ENCODE peak calls at places on chromosomes 12 and 14, in four cellular contexts. J is CD4-positive, CD25-positive, alpha-beta regulatory T cell; G is AG04450; H is Panc1. C is an unnamed sample. For H3K9me3, the result is how much of the 10 kb centered on the place peaks cover.

GRCh38 chr14:85529803-85530574 is at the start of gene FLRT2:
- DNase-seq in J (no peak), H (no peak), G (no peak), C (no peak)

GRCh38 chr14:65478596-65478995 is 66.1 kb downstream of the FUT8 start:
- DNase-seq in J (peak), G (no peak), H (no peak), C (no peak)

GRCh38 chr14:30355431-30355913 is 203.5 kb upstream of the G2E3 start:
- DNase-seq in J (peak), H (no peak), G (no peak), C (no peak)

GRCh38 chr14:91273885-91274273 is 29.4 kb upstream of the GPR68 start:
- DNase-seq in J (no peak), H (no peak), G (no peak), C (no peak)

GRCh38 chr12:122423258-122424165 is 1.0 kb upstream of the CLIP1 start:
- DNase-seq in H (no peak), G (no peak), J (peak), C (no peak)

GRCh38 chr12:89433634-89434033 is 81.3 kb upstream of the DUSP6 start:
- DNase-seq in G (no peak), J (no peak), H (no peak), C (no peak)

GRCh38 chr14:55840821-55841220 is 260.8 kb downstream of the KTN1 start:
- DNase-seq in G (no peak), H (no peak), J (no peak), C (no peak)

GRCh38 chr12:120075034-120075616 is 41.4 kb downstream of the RAB35 start:
- DNase-seq in G (no peak), H (no peak), J (peak), C (no peak)

GRCh38 chr12:67025543-67026114 is 243.5 kb upstream of the CAND1 start:
- DNase-seq in G (no peak), J (peak), H (peak), C (no peak)

GRCh38 chr14:90409209-90409730 is 12.4 kb downstream of the CALM1 start:
- DNase-seq in J (no peak), H (no peak), G (peak), C (no peak)

GRCh38 chr12:11884661-11885060 is 186.1 kb upstream of the BCL2L14 start:
- DNase-seq in J (no peak), G (no peak), H (no peak), C (no peak)

DNA sequence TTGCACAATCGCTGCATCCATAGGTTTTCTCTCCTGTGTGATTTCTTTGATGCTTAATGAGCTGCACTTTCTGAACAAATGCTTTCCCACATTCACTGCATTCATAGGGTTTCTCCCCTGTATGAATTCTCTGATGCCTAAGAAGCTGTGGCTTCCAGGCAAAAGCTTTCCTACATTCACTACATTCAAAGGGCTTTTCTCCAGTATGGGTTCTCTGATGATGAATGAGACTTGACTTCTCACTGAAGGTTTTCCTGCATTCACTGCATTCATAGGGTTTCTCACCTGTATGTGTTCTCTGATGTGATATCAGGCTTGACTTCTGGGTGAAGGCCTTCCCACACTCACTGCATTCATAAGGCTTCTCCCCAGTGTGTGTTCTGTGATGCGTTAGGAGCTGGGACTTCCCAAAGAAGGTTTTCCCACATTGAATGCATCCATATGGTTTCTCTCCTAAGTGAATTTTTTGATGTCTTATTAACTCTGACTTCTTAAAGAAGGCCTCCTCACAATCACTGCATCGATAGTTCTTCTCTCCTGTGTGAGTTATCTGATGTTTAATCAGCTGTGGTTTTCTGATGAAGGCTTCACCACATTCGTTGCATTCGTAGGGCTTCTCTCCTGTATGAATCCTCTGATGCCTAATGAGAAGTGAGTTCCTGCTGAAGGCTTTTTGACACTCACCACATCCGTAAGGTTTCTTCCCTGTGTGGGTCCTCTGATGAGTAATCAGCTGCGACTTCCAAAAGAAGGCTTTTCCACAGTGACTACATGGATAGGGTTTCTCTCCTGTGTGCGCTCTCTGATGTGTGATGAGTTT is 30.3 kb downstream of the ZNF605 start:
- DNase-seq in H (no peak), G (no peak), J (no peak), C (no peak)
- H3K9me3 ChIP-seq in H (half or more), G (half or more), J (half or more), C (half or more)

GRCh38 chr14:77186911-77187648 is 5.5 kb downstream of the TMEM63C start:
- DNase-seq in G (no peak), J (no peak), H (no peak), C (no peak)

GRCh38 chr14:77185093-77185465 is 3.5 kb downstream of the TMEM63C start:
- DNase-seq in G (no peak), J (no peak), H (no peak), C (no peak)

GRCh38 chr14:77187649-77188012 is 6.0 kb downstream of the TMEM63C start:
- DNase-seq in G (no peak), H (no peak), J (no peak), C (no peak)

GRCh38 chr14:77190977-77191376 is 9.4 kb downstream of the TMEM63C start:
- DNase-seq in J (no peak), H (no peak), G (no peak), C (no peak)

DNA sequence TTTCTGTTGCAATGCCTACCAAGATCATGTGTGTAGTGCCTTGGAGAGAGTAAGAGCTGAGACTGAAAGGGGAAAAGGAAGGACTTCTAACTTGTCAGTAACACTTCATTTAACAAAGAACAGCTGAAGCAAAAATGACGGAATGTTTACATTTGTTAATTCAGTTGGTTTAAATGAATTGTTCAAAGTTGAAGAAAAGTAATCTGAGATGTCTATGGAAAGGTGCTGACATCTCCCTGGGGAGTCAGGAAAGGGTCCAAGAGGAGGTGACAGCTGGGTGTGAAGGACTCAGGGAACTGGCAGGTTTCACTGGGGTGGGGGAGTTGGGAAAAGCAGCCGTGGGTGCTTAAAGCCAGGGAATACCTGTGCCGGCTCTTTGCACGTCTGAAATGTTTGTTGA is 7.9 kb downstream of the TMEM63C start:
- DNase-seq in J (no peak), H (no peak), G (no peak), C (no peak)
- H3K9me3 ChIP-seq in J (under half), H (under half), G (under half), C (under half)

GRCh38 chr14:106578479-106578878 is 1052.1 kb downstream of the TMEM121 start:
- DNase-seq in H (no peak), G (no peak), J (no peak), C (no peak)
- H3K9me3 ChIP-seq in H (under half), G (under half), J (under half), C (under half)

DNA sequence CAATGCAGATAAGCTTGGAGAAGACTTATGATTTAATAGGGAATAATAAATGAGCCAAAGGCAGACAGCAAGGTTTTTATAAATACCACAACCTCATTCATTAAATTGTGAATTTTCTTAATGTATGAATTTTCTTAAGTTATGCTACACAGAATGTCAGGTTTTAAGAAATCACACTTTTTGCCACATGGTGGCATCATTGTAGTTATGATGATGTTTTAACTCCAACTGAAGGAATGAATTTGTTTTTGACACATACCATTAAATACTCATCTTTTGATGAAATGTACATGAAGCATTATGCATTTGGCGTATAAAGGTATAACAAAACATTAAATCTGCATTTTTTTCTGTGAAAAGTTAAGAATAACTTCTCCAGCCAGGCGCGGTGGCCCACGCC is 524.1 kb upstream of the FBXO33 start:
- DNase-seq in G (no peak), H (no peak), J (no peak), C (no peak)
- H3K9me3 ChIP-seq in G (under half), H (under half), J (under half), C (under half)

DNA sequence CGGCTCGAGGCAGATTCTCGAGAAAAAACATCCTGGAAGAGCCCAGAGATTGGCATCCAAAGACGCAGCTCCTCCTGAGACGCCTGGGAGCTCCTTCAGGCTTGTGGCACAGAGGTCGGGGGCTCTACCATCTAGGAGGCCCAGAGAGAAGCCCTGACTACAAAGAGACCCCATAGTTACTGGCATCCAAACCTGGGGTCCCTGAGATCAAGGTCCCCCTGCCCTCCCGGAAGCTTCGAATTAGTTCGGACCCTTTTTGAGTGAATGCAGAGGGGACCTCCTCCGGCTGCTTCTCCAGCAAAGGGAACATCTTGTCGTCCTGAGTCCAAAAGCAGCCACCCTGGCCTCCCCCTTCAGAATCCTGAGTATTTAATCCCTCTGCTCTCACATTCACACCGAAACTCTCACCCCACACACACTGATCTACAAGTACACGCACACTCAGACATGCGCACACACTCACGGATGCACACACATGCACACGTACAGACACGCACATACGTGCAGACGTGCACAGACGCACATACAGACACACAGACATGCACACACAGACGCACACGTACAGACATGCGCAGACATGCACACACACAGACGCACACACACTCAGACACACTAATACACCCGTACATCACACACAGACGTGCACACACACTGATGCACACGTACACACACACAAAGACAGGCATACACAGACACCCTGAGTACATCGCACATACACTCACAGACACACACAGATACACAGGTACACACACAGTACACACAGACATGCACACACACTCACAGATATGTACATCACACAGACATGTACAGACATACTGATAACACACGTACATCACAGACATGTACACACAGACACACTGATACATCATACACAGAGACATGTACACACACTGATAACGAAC is 5.9 kb downstream of the ZNF605 start:
- DNase-seq in G (no peak), H (no peak), J (no peak), C (no peak)
- H3K9me3 ChIP-seq in G (half or more), H (half or more), J (half or more), C (under half)

GRCh38 chr14:106691601-106692291 is 1165.4 kb downstream of the TMEM121 start:
- DNase-seq in G (no peak), J (peak), H (peak), C (peak)

GRCh38 chr14:106681161-106681955 is 1155.0 kb downstream of the TMEM121 start:
- DNase-seq in G (no peak), J (no peak), H (no peak), C (no peak)

GRCh38 chr14:106690333-106690891 is 1164.0 kb downstream of the TMEM121 start:
- DNase-seq in G (no peak), J (no peak), H (no peak), C (no peak)

DNA sequence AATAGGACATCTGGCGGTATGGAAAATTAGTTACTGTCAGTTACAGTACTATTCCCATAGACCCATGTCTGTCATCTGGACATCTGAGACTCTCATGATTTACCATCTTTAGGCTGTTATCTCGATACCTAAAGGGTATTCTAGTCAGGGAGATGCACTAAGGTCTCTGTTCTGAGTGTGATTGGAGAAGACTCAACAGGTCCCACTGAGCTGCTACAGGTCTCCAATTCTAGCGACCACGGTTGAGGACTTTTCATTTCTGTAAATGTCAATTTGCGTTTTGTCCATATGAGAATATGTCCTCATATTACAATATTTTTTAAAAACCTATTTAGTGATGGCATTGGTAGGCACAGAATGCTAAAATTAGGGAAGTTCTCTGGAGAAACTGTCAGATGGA is 1160.2 kb downstream of the TMEM121 start:
- DNase-seq in G (no peak), H (no peak), J (no peak), C (no peak)
- H3K9me3 ChIP-seq in G (under half), H (under half), J (under half), C (under half)

DNA sequence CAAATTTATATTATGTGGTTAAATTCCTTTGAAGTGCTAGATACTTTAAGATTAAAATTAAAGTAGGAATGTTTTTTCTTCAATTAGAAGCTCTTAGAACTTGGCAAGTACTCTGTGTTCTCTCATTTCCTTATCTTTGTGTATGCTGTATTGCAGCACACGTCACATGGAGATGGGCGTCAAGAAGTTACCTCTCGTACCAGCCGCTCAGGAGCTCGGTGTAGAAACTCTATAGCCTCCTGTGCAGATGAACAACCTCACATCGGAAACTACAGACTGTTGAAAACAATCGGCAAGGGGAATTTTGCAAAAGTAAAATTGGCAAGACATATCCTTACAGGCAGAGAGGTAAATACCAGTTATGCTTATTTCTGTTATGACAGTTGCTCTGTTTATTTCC is 19.7 kb downstream of the MARK3 start:
- DNase-seq in J (no peak), G (no peak), H (no peak), C (no peak)
- H3K9me3 ChIP-seq in J (under half), G (under half), H (under half), C (under half)

DNA sequence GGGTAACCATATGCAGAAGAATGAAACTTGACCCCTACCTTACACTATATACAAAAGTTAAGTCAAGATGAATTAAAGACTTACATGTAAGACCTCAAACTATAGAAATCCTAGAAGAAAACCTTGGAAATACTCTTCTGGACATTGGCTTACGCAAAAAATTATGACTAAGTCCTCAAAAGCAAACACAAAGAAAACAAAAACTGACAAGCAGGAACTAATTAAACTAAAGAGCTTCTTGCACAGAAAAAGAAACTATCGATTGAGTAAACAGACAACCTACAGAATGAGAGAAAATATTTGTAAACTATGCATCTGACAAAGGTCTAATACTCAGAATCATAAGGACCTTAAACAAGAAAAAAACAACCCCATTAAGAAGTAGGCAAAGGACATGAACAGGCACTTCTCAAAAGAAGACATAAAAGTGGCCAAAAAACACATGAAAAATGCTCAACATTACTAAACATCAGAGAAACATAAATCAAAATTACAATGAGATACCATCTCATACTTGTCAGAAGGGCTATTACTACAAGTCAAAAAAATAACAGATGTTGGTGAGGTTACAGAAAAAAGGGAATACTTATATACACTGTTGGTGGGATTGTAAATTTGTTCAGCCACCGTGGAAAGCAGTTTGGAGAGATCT is 37.0 kb upstream of the CFAP54 start:
- DNase-seq in J (no peak), H (no peak), G (no peak), C (no peak)
- H3K9me3 ChIP-seq in J (under half), H (under half), G (under half), C (under half)